ENCODE peak calls at places on chromosome 6, in six cellular contexts. J is iris pigment epithelial cell; W is activated T-helper 1 cell treated with Interleukin-2 at 50 U/mL for 16 hours; O is fibroblast of the aortic adventitia; G is stimulated activated naive CD8-positive, alpha-beta T cell treated with anti-CD3 and anti-CD28 coated beads, Interleukin-15, amount 100 ng/mL, for 72 hours; A is LoVo. X is an unnamed sample.

GRCh38 chr6:68108243-68108835 is 526.7 kb upstream of the ADGRB3 start:
- DNase-seq in J (peak), W (no peak), O (peak), G (no peak), A (no peak), X (no peak)

GRCh38 chr6:166466178-166467122 is 83.7 kb upstream of the MPC1 start:
- DNase-seq in J (peak), W (no peak), O (peak), G (no peak), A (no peak), X (no peak)

GRCh38 chr6:36028887-36029324 is 1.3 kb downstream of the MAPK14 start:
- DNase-seq in J (peak), W (peak), O (peak), G (peak), A (peak), X (peak)

GRCh38 chr6:41901882-41902519 is 6.8 kb upstream of the USP49 start:
- DNase-seq in J (peak), W (peak), O (no peak), G (peak), A (no peak), X (no peak)

GRCh38 chr6:159877256-159877808 is 13.5 kb upstream of the MAS1 start:
- DNase-seq in J (no peak), W (no peak), O (no peak), G (no peak), A (no peak), X (no peak)

GRCh38 chr6:128885381-128885780 is 2.4 kb downstream of the LAMA2 start:
- DNase-seq in J (no peak), W (no peak), O (no peak), G (no peak), A (no peak), X (no peak)

GRCh38 chr6:34536251-34536958 is 19.7 kb downstream of the SPDEF start:
- DNase-seq in J (no peak), W (no peak), O (no peak), G (no peak), A (no peak), X (peak)

GRCh38 chr6:37481793-37482192 is 17.9 kb downstream of the CCDC167 start:
- DNase-seq in J (no peak), W (no peak), O (no peak), G (no peak), A (no peak), X (no peak)

GRCh38 chr6:30769088-30769852 is 24.9 kb upstream of the IER3 start:
- DNase-seq in J (peak), W (peak), O (peak), G (peak), A (peak), X (no peak)

X was measured in T47D.